ENCODE peak calls at places on chromosomes 1 and 21, in five cellular contexts. N is psoas muscle, W is iPS-NIHi11, V is H54, O is germinal center. Z is an unnamed sample.

GRCh38 chr1:5273280-5274003 is 619.0 kb downstream of the AJAP1 start:
- DNase-seq in N (no peak), W (peak; percentile 35), V (no peak), O (no peak), Z (no peak)

GRCh38 chr1:21624577-21625389 is 44.4 kb downstream of the RAP1GAP start:
- DNase-seq in N (no peak), W (no peak), V (no peak), O (no peak), Z (no peak)

GRCh38 chr1:61742620-61743431 is 546 bp downstream of the PATJ start:
- DNase-seq in N (peak; percentile 61), W (peak; percentile 81), V (peak; percentile 61), O (peak; percentile 42), Z (no peak)

GRCh38 chr1:41802532-41803501 is 115.9 kb downstream of the HIVEP3 start:
- DNase-seq in N (peak; percentile 69), W (no peak), V (no peak), O (peak; percentile 24), Z (no peak)

GRCh38 chr1:245235156-245235555 is 80.4 kb downstream of the KIF26B start:
- DNase-seq in N (no peak), W (no peak), V (no peak), O (no peak), Z (no peak)

GRCh38 chr1:187491082-187491720 is 662.5 kb downstream of the PLA2G4A start:
- DNase-seq in N (no peak), W (no peak), V (no peak), O (no peak), Z (no peak)

GRCh38 chr1:208834346-208835081 is 590.3 kb upstream of the PLXNA2 start:
- DNase-seq in N (no peak), W (no peak), V (no peak), O (no peak), Z (peak; percentile 80)

GRCh38 chr1:15180189-15180588 is 26.6 kb downstream of the TMEM51 start:
- DNase-seq in N (no peak), W (no peak), V (no peak), O (no peak), Z (no peak)

GRCh38 chr1:221887091-221887746 is 145.3 kb upstream of the DUSP10 start:
- DNase-seq in N (peak; percentile 85), W (peak; percentile 12), V (peak; percentile 76), O (no peak), Z (no peak)

GRCh38 chr1:230113605-230114241 is 46.7 kb downstream of the GALNT2 start:
- DNase-seq in N (peak; percentile 49), W (no peak), V (peak; percentile 74), O (no peak), Z (no peak)

GRCh38 chr1:5905431-5905830 is 86.8 kb downstream of the NPHP4 start:
- DNase-seq in N (no peak), W (no peak), V (no peak), O (no peak), Z (no peak)

GRCh38 chr1:73998348-73998959 is 199.5 kb downstream of the LRRIQ3 start:
- DNase-seq in N (no peak), W (peak; percentile 41), V (no peak), O (no peak), Z (peak; percentile 69)

GRCh38 chr21:36229181-36229580 is 72.6 kb downstream of the DOP1B start:
- DNase-seq in N (no peak), W (no peak), V (no peak), O (no peak), Z (no peak)

GRCh38 chr1:18037651-18038050 is 69.9 kb upstream of the IGSF21 start:
- DNase-seq in N (no peak), W (no peak), V (no peak), O (peak; percentile 46), Z (peak; percentile 5)

GRCh38 chr1:37854406-37854805 is 5.0 kb downstream of the MTF1 start:
- DNase-seq in N (no peak), W (no peak), V (no peak), O (no peak), Z (no peak)

GRCh38 chr1:91924146-91924545 is 25.1 kb upstream of the BRDT start:
- DNase-seq in N (no peak), W (no peak), V (peak; percentile 35), O (no peak), Z (no peak)

GRCh38 chr1:47906466-47907191 is 90.6 kb downstream of the TRABD2B start:
- DNase-seq in N (no peak), W (no peak), V (no peak), O (no peak), Z (no peak)